ENCODE peak calls at places on chromosomes 4 and X, in ten cellular contexts. Y is CD8-positive, alpha-beta T cell; D is A673; E is H9; O is Peyer's patch; X is HFFc6; Q is dorsolateral prefrontal cortex; W is GM13976; M is cardiac fibroblast; B is heart right ventricle. U is an unnamed sample.

GRCh38 chrX:86171366-86171765 is 23.1 kb downstream of the DACH2 start:
- DNase-seq in Q (no peak), X (peak), E (peak), Y (no peak), W (no peak), O (no peak), D (peak), B (no peak), M (peak), U (no peak)

GRCh38 chr4:153651041-153651960 is 32.8 kb upstream of the TLR2 start:
- DNase-seq in B (peak), D (peak), X (no peak), W (no peak), M (peak), E (no peak), Q (no peak), O (peak), Y (no peak), U (no peak)

GRCh38 chr4:90357117-90357710 is 230.0 kb downstream of the CCSER1 start:
- DNase-seq in W (peak), Q (no peak), X (peak), O (no peak), E (no peak), Y (no peak), B (no peak), D (peak), M (peak), U (peak)

GRCh38 chr4:94395541-94395940 is 52.9 kb upstream of the HPGDS start:
- DNase-seq in Y (no peak), E (no peak), O (no peak), X (no peak), B (no peak), M (peak), Q (no peak), W (no peak), D (no peak), U (no peak)

GRCh38 chr4:19807505-19807904 is 444.2 kb upstream of the SLIT2 start:
- DNase-seq in Q (no peak), Y (no peak), D (no peak), X (peak), B (no peak), O (no peak), M (peak), E (no peak), W (no peak), U (no peak)

GRCh38 chr4:1404573-1405248 is 1.5 kb downstream of the NKX1-1 start:
- DNase-seq in Y (no peak), M (no peak), D (no peak), E (peak), W (no peak), O (no peak), Q (no peak), X (no peak), B (no peak), U (peak)

GRCh38 chrX:7083021-7083420 is 64.5 kb upstream of the STS start:
- DNase-seq in Y (no peak), O (no peak), B (no peak), W (no peak), M (no peak), Q (no peak), E (no peak), D (no peak), X (no peak), U (no peak)

GRCh38 chr4:141645611-141646340 is 9.4 kb downstream of the IL15 start:
- DNase-seq in D (no peak), Q (no peak), Y (no peak), X (peak), E (no peak), W (no peak), M (peak), O (no peak), B (no peak), U (no peak)

GRCh38 chr4:74005528-74005927 is 7.1 kb upstream of the CXCL5 start:
- DNase-seq in W (no peak), M (peak), O (no peak), Y (no peak), X (no peak), B (no peak), Q (no peak), D (no peak), E (no peak), U (no peak)

GRCh38 chr4:83083925-83084475 is 30.5 kb downstream of the PLAC8 start:
- DNase-seq in Y (peak), Q (no peak), O (peak), X (no peak), M (no peak), D (no peak), B (no peak), E (no peak), W (no peak), U (no peak)

GRCh38 chr4:80182237-80182866 is 15.0 kb upstream of the PRDM8 start:
- DNase-seq in O (no peak), Q (no peak), M (no peak), W (no peak), B (no peak), Y (no peak), E (no peak), X (no peak), D (no peak), U (peak)

GRCh38 chr4:165154482-165154881 is 41.8 kb upstream of the TMEM192 start:
- DNase-seq in W (no peak), M (no peak), Y (no peak), D (no peak), Q (no peak), O (no peak), X (no peak), B (no peak), E (no peak), U (no peak)

GRCh38 chr4:152063301-152064235 is 302.8 kb upstream of the GATB start:
- DNase-seq in E (no peak), O (no peak), W (no peak), M (no peak), Q (no peak), D (peak), B (no peak), X (peak), Y (peak), U (no peak)

GRCh38 chr4:23021040-23021439 is 328.3 kb downstream of the GBA3 start:
- DNase-seq in D (no peak), W (no peak), E (no peak), Y (no peak), B (no peak), Q (no peak), X (no peak), M (no peak), O (no peak), U (no peak)

GRCh38 chr4:39205476-39205875 is 23.1 kb downstream of the WDR19 start:
- DNase-seq in M (no peak), E (no peak), W (no peak), Y (no peak), Q (no peak), X (no peak), D (no peak), B (no peak), O (no peak), U (no peak)

GRCh38 chr4:158995040-158995439 is 107.8 kb upstream of the RAPGEF2 start:
- DNase-seq in E (no peak), Q (no peak), O (no peak), M (no peak), D (no peak), B (no peak), X (no peak), Y (no peak), W (no peak), U (no peak)

GRCh38 chr4:165326831-165327210 is 648 bp upstream of the MSMO1 start:
- DNase-seq in M (no peak), Q (no peak), D (no peak), Y (no peak), W (peak), E (peak), X (no peak), O (peak), B (no peak), U (peak)

GRCh38 chr4:176782191-176782590 is 10.5 kb downstream of the VEGFC start:
- DNase-seq in D (no peak), Q (no peak), E (no peak), M (no peak), B (no peak), W (no peak), O (no peak), X (no peak), Y (no peak), U (no peak)

GRCh38 chr4:114694770-114695169 is 96.2 kb downstream of the UGT8 start:
- DNase-seq in M (peak), E (no peak), Q (no peak), D (peak), O (no peak), Y (no peak), W (no peak), B (no peak), X (peak), U (no peak)

GRCh38 chr4:189202869-189203271 is 737.8 kb upstream of the FRG1 start:
- DNase-seq in M (peak), D (no peak), Y (no peak), O (no peak), X (peak), B (no peak), Q (no peak), W (no peak), E (no peak), U (no peak)

GRCh38 chr4:107743532-107743931 is 23.5 kb upstream of the PAPSS1 start:
- DNase-seq in W (no peak), O (no peak), B (no peak), M (no peak), Y (no peak), E (no peak), D (no peak), X (no peak), Q (no peak), U (no peak)

GRCh38 chr4:122152699-122153328 is 683 bp downstream of the BLTP1 start:
- DNase-seq in Q (peak), D (peak), W (peak), Y (peak), O (peak), B (peak), X (peak), M (peak), E (peak), U (peak)

GRCh38 chr4:177339794-177340374 is 30.2 kb downstream of the NEIL3 start:
- DNase-seq in M (peak), X (peak), W (peak), Y (no peak), E (no peak), B (no peak), O (no peak), Q (no peak), D (peak), U (peak)

GRCh38 chr4:102285831-102286230 is 59.5 kb downstream of the SLC39A8 start:
- DNase-seq in E (no peak), Y (no peak), M (peak), X (no peak), B (no peak), W (no peak), Q (no peak), D (no peak), O (no peak), U (no peak)

GRCh38 chr4:102281171-102281842 is 64.0 kb downstream of the SLC39A8 start:
- DNase-seq in X (no peak), B (no peak), Q (no peak), E (no peak), O (no peak), D (no peak), M (no peak), Y (no peak), W (no peak), U (no peak)
- TF ChIP-seq CTCF in X (no peak), B (no peak), Q (no peak), E (no peak), O (no peak), D (no peak), M (no peak), Y (no peak), W (no peak), U (no peak)

GRCh38 chr4:76733380-76733779 is 164.6 kb downstream of the SOWAHB start:
- DNase-seq in O (no peak), M (no peak), W (no peak), X (no peak), B (no peak), D (no peak), Y (no peak), E (peak), Q (no peak), U (no peak)
- TF ChIP-seq CTCF in O (peak), M (no peak), W (peak), X (peak), B (no peak), D (no peak), Y (no peak), E (peak), Q (no peak), U (peak)

DNA sequence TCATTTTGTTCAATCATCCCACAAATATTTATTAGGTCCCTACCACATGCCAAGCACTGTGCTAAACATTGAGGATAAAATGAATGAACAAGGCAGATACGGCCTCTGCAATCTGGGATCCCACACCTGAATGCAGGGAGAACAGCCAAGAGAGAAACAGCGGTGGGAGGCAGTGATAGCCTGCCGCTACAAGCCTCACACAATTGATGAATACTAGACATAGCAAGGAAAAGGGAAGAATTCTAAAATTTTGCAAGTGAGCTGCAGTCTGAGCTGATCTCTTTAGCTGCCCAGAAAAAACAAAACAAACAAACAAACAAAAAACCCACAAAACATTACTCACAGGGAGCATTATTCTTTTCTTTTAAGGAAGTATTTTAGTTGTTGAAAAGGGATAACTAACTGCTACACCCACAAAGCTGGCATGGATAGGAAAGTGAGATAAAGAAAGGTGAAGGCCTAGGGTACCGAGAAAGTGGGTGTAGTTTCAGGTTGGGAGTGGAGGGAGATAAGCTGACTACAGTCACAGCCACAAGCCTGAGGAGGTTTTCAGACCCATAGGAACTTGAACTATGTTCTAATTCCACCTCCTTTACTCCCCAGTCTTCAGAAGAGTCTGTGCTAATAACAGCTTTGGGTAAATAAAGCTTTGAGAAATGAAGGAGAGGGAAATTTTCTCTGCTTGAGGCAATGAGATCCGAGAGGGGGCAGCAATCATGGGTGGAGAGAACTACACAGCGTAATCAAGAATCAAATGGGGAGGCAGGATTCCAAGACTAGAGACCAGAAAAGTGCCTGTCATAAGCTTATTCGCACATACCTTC is 85.4 kb downstream of the SH3RF1 start:
- DNase-seq in D (no peak), O (no peak), Y (no peak), X (no peak), Q (no peak), E (no peak), W (no peak), B (no peak), M (no peak), U (no peak)
- TF ChIP-seq CTCF in D (no peak), O (no peak), Y (no peak), X (no peak), Q (no peak), E (no peak), W (no peak), B (no peak), M (no peak), U (no peak)

GRCh38 chr4:119870868-119871267 is 195.8 kb downstream of the MAD2L1 start:
- DNase-seq in O (no peak), B (no peak), D (no peak), M (no peak), Q (no peak), X (no peak), Y (no peak), E (no peak), W (no peak), U (no peak)

GRCh38 chr4:119873794-119874325 is 192.8 kb downstream of the MAD2L1 start:
- DNase-seq in Y (no peak), Q (no peak), O (no peak), W (no peak), X (no peak), B (no peak), E (no peak), D (no peak), M (no peak), U (no peak)

GRCh38 chr4:119873132-119873531 is 193.5 kb downstream of the MAD2L1 start:
- DNase-seq in Q (no peak), Y (no peak), D (no peak), X (no peak), M (no peak), E (no peak), O (no peak), W (no peak), B (no peak), U (no peak)

DNA sequence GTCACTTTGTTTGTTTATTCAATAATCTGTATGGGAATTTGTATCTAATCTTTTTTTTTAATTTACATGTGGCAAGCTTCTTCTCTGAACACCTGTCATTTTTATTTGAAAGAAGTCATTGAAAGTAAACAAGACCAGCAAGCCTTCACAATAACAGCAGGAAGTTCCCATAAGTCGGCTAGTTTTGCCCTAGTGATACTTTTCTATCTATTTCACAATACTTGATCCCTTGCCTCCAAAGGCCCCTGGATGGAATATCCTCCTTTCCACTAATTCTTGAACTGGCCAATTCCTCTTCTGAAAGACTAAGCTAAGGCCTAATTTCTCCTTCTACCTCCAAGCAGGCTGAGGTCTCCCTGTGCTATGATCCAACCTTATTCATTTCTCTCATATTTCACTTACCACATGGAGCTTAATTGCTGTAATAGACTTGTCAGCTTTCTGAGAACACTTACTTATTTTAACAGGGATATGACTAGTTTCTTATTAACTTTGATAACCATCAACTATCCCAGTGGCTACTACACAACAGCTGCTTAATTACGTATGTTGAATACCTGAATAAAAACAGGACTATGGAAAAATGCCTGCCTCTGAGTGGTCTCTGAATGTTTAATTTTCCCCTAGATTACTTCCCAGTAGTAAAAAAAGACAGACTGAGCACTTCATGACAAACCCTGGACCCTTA is 194.2 kb downstream of the MAD2L1 start:
- DNase-seq in Y (no peak), B (no peak), D (no peak), M (no peak), O (no peak), W (no peak), X (no peak), Q (no peak), E (no peak), U (no peak)
- TF ChIP-seq CTCF in Y (no peak), B (no peak), D (no peak), M (no peak), O (no peak), W (no peak), X (no peak), Q (no peak), E (no peak), U (no peak)